ENCODE peak calls at places on chromosomes 13 and 19, in five cellular contexts. Z is CD8-positive, alpha-beta memory T cell; G is mammary epithelial cell; C is Karpas-422; F is small intestine. K is an unnamed sample. For H3K4me1, the result is how much of the 10 kb centered on the place peaks cover.

GRCh38 chr19:1469200-1469935 is 9.6 kb downstream of the C19orf25 start:
- DNase-seq in C (peak), Z (no peak), G (no peak), F (no peak), K (no peak)

GRCh38 chr19:35318679-35319448 is 10.1 kb upstream of the CD22 start:
- DNase-seq in Z (no peak), C (no peak), F (no peak), G (peak), K (no peak)

GRCh38 chr13:44004881-44005280 is 125.2 kb downstream of the LACC1 start:
- DNase-seq in G (peak), Z (no peak), C (no peak), F (no peak), K (no peak)

GRCh38 chr13:87820221-87820620 is 149.1 kb downstream of the SLITRK5 start:
- DNase-seq in G (no peak), F (no peak), Z (no peak), C (no peak), K (no peak)

GRCh38 chr13:32645854-32646253 is 59.6 kb downstream of the PDS5B start:
- DNase-seq in F (no peak), Z (no peak), C (no peak), G (no peak), K (no peak)

GRCh38 chr13:110676511-110677204 is 29.3 kb downstream of the CARS2 start:
- DNase-seq in F (no peak), G (no peak), C (peak), Z (no peak), K (no peak)

GRCh38 chr19:4609878-4610511 is 29.3 kb upstream of the TNFAIP8L1 start:
- DNase-seq in F (no peak), G (no peak), C (peak), Z (no peak), K (no peak)

GRCh38 chr19:10104665-10105221 is 1.4 kb upstream of the PPAN start:
- DNase-seq in G (no peak), Z (peak), F (peak), C (peak), K (no peak)

GRCh38 chr13:29753593-29754485 is 96.6 kb downstream of the UBL3 start:
- DNase-seq in F (no peak), G (no peak), Z (no peak), C (no peak), K (no peak)

GRCh38 chr19:45121827-45122345 is 28.9 kb downstream of the PPP1R37 start:
- DNase-seq in Z (no peak), C (no peak), F (no peak), G (no peak), K (no peak)

GRCh38 chr13:26847281-26847680 is 86.7 kb upstream of the GPR12 start:
- DNase-seq in C (no peak), G (no peak), Z (no peak), F (no peak), K (no peak)

GRCh38 chr13:40457844-40458243 is 208.6 kb downstream of the FOXO1 start:
- DNase-seq in F (no peak), C (no peak), G (no peak), Z (no peak), K (no peak)

GRCh38 chr19:39293394-39293793 is 2.8 kb upstream of the IFNL1 start:
- DNase-seq in C (no peak), Z (no peak), F (no peak), G (no peak), K (no peak)

GRCh38 chr13:96089749-96090239 is at the start of gene HS6ST3:
- DNase-seq in C (peak), F (no peak), Z (no peak), G (peak), K (no peak)

GRCh38 chr19:21749090-21749489 is 18.3 kb downstream of the ZNF100 start:
- DNase-seq in G (no peak), F (no peak), C (no peak), Z (no peak), K (no peak)

GRCh38 chr13:106919638-106920037 is 351.7 kb upstream of the ARGLU1 start:
- DNase-seq in Z (no peak), G (no peak), C (no peak), F (no peak), K (no peak)

GRCh38 chr19:23957660-23958281 is 43.1 kb downstream of the ZNF726 start:
- DNase-seq in G (peak), C (no peak), F (peak), Z (no peak), K (no peak)

GRCh38 chr19:916645-917322 is 349 bp upstream of the KISS1R start:
- DNase-seq in F (no peak), Z (no peak), C (no peak), G (no peak), K (no peak)

GRCh38 chr13:39362652-39363390 is 240.2 kb downstream of the LHFPL6 start:
- DNase-seq in G (peak), Z (no peak), F (no peak), C (no peak), K (no peak)

DNA sequence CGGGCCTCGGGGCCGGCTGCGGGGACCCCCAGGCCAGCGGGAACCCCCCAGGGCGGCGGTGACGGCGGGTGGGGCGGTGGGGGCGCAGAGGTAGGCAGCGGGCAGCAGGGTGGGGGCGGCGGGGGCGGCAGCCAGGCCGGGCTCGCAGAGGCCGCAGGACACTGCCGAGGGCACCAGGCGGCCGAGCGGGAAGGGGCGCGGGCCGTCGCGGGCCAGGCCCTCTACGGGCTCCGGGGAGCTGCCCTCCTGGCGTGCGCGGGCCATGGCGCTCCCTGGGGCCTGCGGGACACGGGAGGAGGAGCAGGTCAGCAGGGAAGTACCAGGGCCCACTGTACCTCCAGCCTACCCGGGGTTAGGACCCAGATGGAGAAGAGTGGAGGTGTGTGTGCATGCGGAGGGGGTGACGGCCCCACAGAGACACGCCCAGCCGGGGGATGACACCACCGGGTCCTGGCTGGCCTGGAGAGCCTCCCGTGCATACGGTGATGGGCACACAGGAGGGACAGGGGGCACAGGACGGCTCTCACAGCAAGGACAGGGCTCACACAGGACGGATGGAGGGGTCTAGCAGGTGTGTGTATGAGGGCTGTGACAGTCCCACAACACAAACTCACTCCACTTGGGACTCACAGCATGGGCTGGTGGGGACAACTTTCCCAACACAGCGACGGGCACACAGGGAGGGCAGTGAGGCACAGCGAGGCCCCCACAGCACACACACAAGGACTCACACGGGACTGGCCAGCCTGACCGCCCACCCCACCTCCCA is 2.6 kb downstream of the BBC3 start:
- DNase-seq in F (no peak), C (peak), Z (peak), G (peak), K (no peak)
- H3K4me1 ChIP-seq in F (under half), C (under half), Z (half or more), G (half or more), K (under half)

GRCh38 chr13:98445340-98446233 is 131.3 kb downstream of the STK24 start:
- DNase-seq in Z (peak), G (peak), C (peak), F (peak), K (no peak)

GRCh38 chr13:98443329-98443728 is 133.6 kb downstream of the STK24 start:
- DNase-seq in G (peak), C (no peak), Z (no peak), F (no peak), K (no peak)

GRCh38 chr13:98444381-98444780 is 132.5 kb downstream of the STK24 start:
- DNase-seq in C (no peak), G (no peak), F (no peak), Z (no peak), K (no peak)

GRCh38 chr13:98442391-98443230 is 134.3 kb downstream of the STK24 start:
- DNase-seq in C (no peak), F (no peak), G (no peak), Z (no peak), K (no peak)

GRCh38 chr13:98443800-98444325 is 133.0 kb downstream of the STK24 start:
- DNase-seq in G (no peak), C (no peak), F (no peak), Z (no peak), K (no peak)
- H3K27ac ChIP-seq in G (peak), C (no peak), F (no peak), Z (no peak), K (no peak)

DNA sequence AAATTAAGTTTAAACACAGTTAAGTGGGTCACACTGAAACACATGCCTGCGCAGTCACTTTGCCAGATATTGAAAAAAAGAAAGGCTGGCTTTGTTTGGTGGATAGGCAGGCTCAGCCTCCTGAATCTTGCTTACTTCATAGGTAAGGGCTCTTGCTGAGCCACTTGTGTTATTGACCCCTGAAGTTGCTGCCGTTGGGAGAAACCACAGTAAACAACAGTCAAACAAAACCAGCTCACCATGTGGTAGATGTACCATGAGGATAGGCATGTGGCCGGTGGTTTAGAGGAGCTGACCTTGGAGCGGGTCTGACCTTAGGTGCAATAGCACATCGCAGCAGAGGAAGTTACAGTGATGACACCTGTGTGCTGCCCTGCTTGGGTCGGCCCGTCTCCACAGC is 52.2 kb downstream of the SPATA13 start:
- DNase-seq in F (no peak), Z (no peak), G (no peak), C (no peak), K (no peak)
- H3K4me1 ChIP-seq in F (under half), Z (under half), G (under half), C (under half), K (under half)

GRCh38 chr19:41335467-41335866 is 18.3 kb downstream of the TGFB1 start:
- DNase-seq in G (no peak), Z (no peak), C (no peak), F (no peak), K (no peak)
- H3K27ac ChIP-seq in G (no peak), Z (no peak), C (no peak), F (no peak), K (no peak)

GRCh38 chr19:18506101-18506534 is 15.8 kb downstream of the ELL start:
- DNase-seq in C (no peak), G (no peak), Z (no peak), F (peak), K (no peak)

GRCh38 chr19:18508585-18508984 is 13.3 kb downstream of the ELL start:
- DNase-seq in F (no peak), G (no peak), C (no peak), Z (no peak), K (no peak)

GRCh38 chr19:18507727-18508440 is 14.0 kb downstream of the ELL start:
- DNase-seq in Z (no peak), F (peak), C (no peak), G (no peak), K (no peak)

GRCh38 chr19:18506545-18506944 is 15.3 kb downstream of the ELL start:
- DNase-seq in Z (no peak), G (no peak), C (no peak), F (no peak), K (no peak)

DNA sequence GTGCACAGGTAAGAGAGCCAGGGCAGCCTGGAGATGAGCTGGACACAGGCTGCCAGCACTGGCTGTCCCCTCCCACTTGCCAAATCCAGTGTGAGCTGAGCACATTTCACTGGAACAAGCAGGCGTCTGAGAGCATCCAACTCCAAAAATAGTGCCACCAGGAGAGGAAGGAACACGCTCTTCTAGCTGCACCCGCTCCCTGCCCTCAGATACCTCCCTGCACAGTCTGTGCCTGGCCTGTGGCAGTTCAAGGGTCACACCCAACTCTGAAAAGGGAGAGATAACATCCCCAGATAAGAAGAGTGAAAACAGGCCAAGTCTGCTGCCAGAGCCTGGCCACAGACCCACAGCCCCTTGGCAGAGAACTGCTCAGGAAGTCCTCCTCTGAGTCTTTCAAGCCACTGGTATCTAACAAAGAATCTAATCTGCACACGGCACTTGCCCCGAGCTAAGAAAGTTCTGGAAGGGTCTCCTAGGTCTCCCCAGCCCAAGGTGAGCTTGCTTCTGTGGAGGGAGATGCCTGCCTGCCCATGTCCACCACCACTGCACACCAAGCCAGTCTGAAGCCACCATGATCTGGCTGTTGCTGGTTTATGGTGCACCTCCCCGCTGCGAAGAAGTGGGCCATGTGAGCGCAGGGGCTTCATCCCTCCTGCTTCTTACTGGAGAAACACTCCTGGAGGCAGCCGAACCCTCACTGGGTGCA is 14.7 kb downstream of the ELL start:
- DNase-seq in F (peak), Z (no peak), C (no peak), G (no peak), K (no peak)
- H3K4me1 ChIP-seq in F (under half), Z (half or more), C (under half), G (under half), K (half or more)

GRCh38 chr13:46682015-46682414 is 114.9 kb downstream of the ESD start:
- DNase-seq in Z (no peak), C (no peak), G (no peak), F (no peak), K (no peak)

GRCh38 chr13:46686171-46686570 is 110.8 kb downstream of the ESD start:
- DNase-seq in G (no peak), C (no peak), F (no peak), Z (no peak), K (no peak)

GRCh38 chr13:46683879-46684278 is 113.1 kb downstream of the ESD start:
- DNase-seq in C (no peak), G (no peak), Z (no peak), F (no peak), K (no peak)

GRCh38 chr13:46685006-46685730 is 111.8 kb downstream of the ESD start:
- DNase-seq in G (no peak), Z (no peak), C (no peak), F (no peak), K (no peak)

GRCh38 chr13:46684287-46685001 is 112.5 kb downstream of the ESD start:
- DNase-seq in G (no peak), Z (no peak), F (peak), C (no peak), K (no peak)
- H3K27ac ChIP-seq in G (no peak), Z (no peak), F (no peak), C (no peak), K (peak)

GRCh38 chr19:3131168-3131567 is 4.7 kb upstream of the GNA15 start:
- DNase-seq in Z (no peak), C (no peak), G (no peak), F (no peak), K (no peak)

GRCh38 chr19:3124630-3125029 is 11.2 kb upstream of the GNA15 start:
- DNase-seq in G (no peak), C (no peak), F (no peak), Z (no peak), K (no peak)

GRCh38 chr19:3125900-3126524 is 9.8 kb upstream of the GNA15 start:
- DNase-seq in Z (peak), C (peak), F (peak), G (peak), K (no peak)

GRCh38 chr19:3132971-3133792 is 2.7 kb upstream of the GNA15 start:
- DNase-seq in C (no peak), F (no peak), Z (peak), G (no peak), K (no peak)

GRCh38 chr19:3129112-3129511 is 6.7 kb upstream of the GNA15 start:
- DNase-seq in Z (no peak), G (peak), F (peak), C (peak), K (no peak)
- H3K4me1 ChIP-seq in Z (under half), G (under half), F (under half), C (under half), K (under half)

GRCh38 chr19:37982655-37983054 is 75.6 kb downstream of the SIPA1L3 start:
- DNase-seq in Z (no peak), F (no peak), C (no peak), G (no peak), K (no peak)
- H3K27ac ChIP-seq in Z (no peak), F (no peak), C (peak), G (no peak), K (no peak)

DNA sequence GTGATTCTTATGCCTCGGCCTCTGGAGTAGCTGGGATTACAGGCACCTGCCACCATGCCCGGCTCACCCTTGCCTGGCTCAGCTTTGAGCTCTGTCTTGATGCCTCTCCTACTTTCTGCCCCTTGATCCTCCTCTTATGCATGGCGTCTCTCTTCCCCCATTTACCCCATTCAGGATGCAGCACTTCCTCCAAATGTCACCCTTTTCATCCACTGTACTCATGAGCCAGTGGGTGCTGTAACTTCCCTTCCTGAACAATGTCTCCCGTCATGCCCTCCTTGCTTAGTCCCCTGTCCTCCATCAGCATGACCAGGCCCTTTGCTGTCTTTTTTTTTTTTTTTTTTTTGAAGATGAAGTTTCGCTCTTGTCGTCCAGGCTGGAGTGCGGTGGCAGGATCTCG is 3.4 kb upstream of the SIGLEC9 start:
- DNase-seq in C (no peak), G (no peak), F (no peak), Z (no peak), K (no peak)
- H3K4me1 ChIP-seq in C (under half), G (under half), F (under half), Z (half or more), K (under half)